ENCODE peak calls at places on chromosomes 5 and 9, in ten cellular contexts. E is ovary, A is omental fat pad, M is MM.1S, C is WTC11, O is tibial artery, U is choroid plexus epithelial cell, H is IMR-90, P is GM23338, G is K562. Q is an unnamed sample.

GRCh38 chr5:151469386-151469785 is 22.0 kb downstream of the SLC36A1 start:
- DNase-seq in E (no peak), H (peak), P (no peak), O (no peak), G (no peak), M (no peak), A (no peak), U (peak), C (no peak), Q (no peak)

GRCh38 chr5:72817076-72817476 is 615 bp downstream of the TNPO1 start:
- DNase-seq in M (peak), C (no peak), A (no peak), H (peak), P (peak), E (peak), G (peak), O (peak), U (peak), Q (no peak)

GRCh38 chr5:127406326-127407121 is 110.9 kb upstream of the PRRC1 start:
- DNase-seq in A (no peak), H (no peak), G (no peak), P (peak), O (no peak), U (no peak), C (no peak), M (no peak), E (no peak), Q (no peak)

GRCh38 chr5:140131967-140132409 is 6.3 kb downstream of the IGIP start:
- DNase-seq in U (peak), A (no peak), P (no peak), C (no peak), H (peak), M (no peak), G (no peak), E (no peak), O (no peak), Q (no peak)

GRCh38 chr5:169914766-169915165 is 65.5 kb downstream of the INSYN2B start:
- DNase-seq in C (peak), E (peak), G (no peak), O (no peak), U (peak), P (peak), M (no peak), A (no peak), H (peak), Q (no peak)

GRCh38 chr5:113061851-113062631 is 85.4 kb downstream of the DCP2 start:
- DNase-seq in H (peak), G (no peak), E (no peak), U (peak), P (no peak), O (no peak), M (peak), C (no peak), A (no peak), Q (no peak)

GRCh38 chr5:89606901-89607554 is 724.0 kb upstream of the MEF2C start:
- DNase-seq in A (no peak), U (no peak), M (peak), H (no peak), E (no peak), C (no peak), P (peak), G (no peak), O (no peak), Q (no peak)

GRCh38 chr5:167442922-167443321 is 848.5 kb upstream of the WWC1 start:
- DNase-seq in G (no peak), A (no peak), O (no peak), H (no peak), U (peak), P (no peak), E (no peak), M (no peak), C (no peak), Q (no peak)

GRCh38 chr5:60743511-60744314 is 43.7 kb upstream of the DEPDC1B start:
- DNase-seq in G (no peak), O (no peak), M (no peak), A (no peak), E (no peak), U (no peak), H (no peak), P (no peak), C (no peak), Q (no peak)

GRCh38 chr9:93520523-93520922 is 55.9 kb upstream of the PHF2 start:
- DNase-seq in U (peak), C (no peak), H (no peak), P (no peak), M (no peak), G (no peak), A (no peak), E (no peak), O (no peak), Q (no peak)

GRCh38 chr5:154505567-154505966 is 27.5 kb upstream of the HAND1 start:
- DNase-seq in A (no peak), O (no peak), M (no peak), G (no peak), P (peak), H (no peak), E (no peak), C (peak), U (no peak), Q (no peak)

GRCh38 chr5:65086234-65086886 is 317.6 kb downstream of the CWC27 start:
- DNase-seq in H (peak), O (no peak), E (no peak), G (no peak), C (no peak), A (no peak), U (no peak), P (no peak), M (no peak), Q (no peak)

GRCh38 chr5:159257629-159258283 is 5.3 kb upstream of the UBLCP1 start:
- DNase-seq in E (no peak), H (no peak), U (no peak), A (no peak), M (no peak), O (no peak), G (no peak), P (peak), C (no peak), Q (no peak)

GRCh38 chr9:69471433-69471832 is 146.4 kb downstream of the ENTREP1 start:
- DNase-seq in C (no peak), H (peak), G (no peak), E (no peak), A (no peak), M (no peak), U (peak), O (no peak), P (no peak), Q (no peak)

GRCh38 chr5:78672154-78672553 is 23.6 kb upstream of the LHFPL2 start:
- DNase-seq in A (no peak), O (no peak), C (no peak), H (no peak), M (no peak), E (no peak), P (no peak), U (no peak), G (no peak), Q (no peak)

DNA sequence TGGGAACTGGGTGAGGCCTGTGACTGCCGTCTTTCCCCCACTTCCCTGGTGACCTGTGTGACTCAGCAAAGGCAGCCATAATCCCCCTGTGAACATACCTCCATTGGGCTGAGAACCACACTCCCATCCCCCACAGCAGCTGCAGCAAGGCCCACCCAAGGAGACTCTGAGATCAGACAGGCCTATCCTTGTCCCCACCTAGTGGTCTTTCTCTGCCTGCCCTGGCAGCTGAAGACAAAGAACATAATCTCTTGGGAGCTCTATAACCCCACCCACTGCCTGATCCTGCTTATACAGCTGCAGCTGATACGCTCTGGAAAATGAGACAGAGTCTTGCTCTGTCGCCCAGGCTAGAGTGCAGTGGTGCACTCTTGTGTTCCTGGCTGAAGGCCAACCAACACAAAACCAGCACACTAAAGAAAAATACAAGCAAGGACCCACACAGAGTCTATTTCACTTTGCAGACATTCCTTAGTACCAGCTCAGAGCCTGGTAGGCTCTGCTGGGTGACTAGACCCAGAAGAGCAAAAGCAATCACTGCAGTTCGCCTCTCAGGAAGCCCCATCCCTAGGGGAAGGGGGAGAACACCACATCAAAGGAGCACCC is 106.7 kb downstream of the MCTP1 start:
- DNase-seq in G (peak), M (no peak), A (no peak), O (no peak), C (peak), H (no peak), E (no peak), P (peak), U (peak), Q (no peak)
- TF ChIP-seq CTCF in G (peak), M (no peak), A (no peak), O (no peak), C (no peak), H (no peak), E (no peak), P (peak), U (peak), Q (no peak)

GRCh38 chr9:133932176-133932575 is 59.9 kb downstream of the VAV2 start:
- DNase-seq in U (peak), A (no peak), O (no peak), M (no peak), G (no peak), H (no peak), C (no peak), P (no peak), E (peak), Q (no peak)

GRCh38 chr9:133934512-133935221 is 57.5 kb downstream of the VAV2 start:
- DNase-seq in E (no peak), G (no peak), A (no peak), M (no peak), P (no peak), U (no peak), H (no peak), C (no peak), O (peak), Q (no peak)

GRCh38 chr9:133933426-133934026 is 58.6 kb downstream of the VAV2 start:
- DNase-seq in U (no peak), M (no peak), H (no peak), P (no peak), O (no peak), C (no peak), G (no peak), A (no peak), E (no peak), Q (no peak)

GRCh38 chr9:133931059-133931458 is 61.1 kb downstream of the VAV2 start:
- DNase-seq in E (no peak), G (no peak), C (no peak), M (no peak), O (no peak), A (no peak), U (no peak), H (no peak), P (no peak), Q (no peak)

GRCh38 chr9:133932633-133933032 is 59.5 kb downstream of the VAV2 start:
- DNase-seq in G (no peak), P (no peak), H (no peak), U (no peak), A (no peak), M (no peak), E (no peak), O (no peak), C (no peak), Q (no peak)
- TF ChIP-seq CTCF in G (no peak), P (no peak), H (no peak), U (no peak), A (no peak), M (no peak), E (no peak), O (no peak), C (no peak), Q (no peak)

DNA sequence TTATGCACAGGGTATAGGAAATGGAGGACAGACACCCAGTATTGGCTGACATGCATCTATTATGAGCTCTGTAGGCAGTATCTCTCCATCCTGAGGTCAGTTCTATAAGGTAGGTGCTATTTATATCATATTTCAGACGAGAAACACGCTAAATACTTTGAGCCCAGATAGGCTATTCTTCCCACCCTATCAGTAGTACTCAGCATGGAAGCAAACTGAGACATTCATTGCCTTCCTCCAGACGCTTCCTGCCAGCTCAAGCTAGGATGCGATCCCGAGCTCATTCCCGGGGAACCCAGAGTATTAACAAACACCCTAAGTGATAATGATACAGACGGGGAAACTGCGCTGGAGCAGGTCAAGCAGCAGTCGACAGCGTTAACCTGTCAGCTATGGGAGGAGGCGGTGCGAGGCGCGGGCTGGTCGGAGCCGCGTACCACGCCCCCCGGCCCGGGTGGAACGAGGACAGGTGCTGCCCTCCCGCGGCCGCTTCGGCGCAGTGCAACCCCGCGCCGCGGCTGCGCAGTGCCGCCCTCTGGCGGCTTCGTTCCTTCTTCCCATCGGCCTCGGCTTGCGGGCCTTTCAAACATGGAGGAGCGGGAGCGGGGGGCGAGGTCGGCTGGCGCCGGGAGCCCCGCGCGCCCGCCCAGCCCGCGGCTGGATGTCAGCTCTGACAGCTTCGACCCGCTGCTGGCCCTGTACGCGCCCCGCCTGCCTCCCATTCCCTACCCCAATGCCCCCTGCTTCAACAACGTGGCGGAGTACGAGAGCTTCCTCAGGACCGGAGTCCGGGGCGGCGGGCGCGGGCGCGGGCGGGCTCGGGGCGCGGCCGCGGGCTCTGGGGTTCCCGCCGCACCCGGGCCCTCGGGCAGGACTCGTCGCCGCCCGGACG is at the start of gene LSM11:
- DNase-seq in U (peak), O (peak), C (peak), E (peak), A (peak), H (peak), M (peak), G (peak), P (peak), Q (peak)
- TF ChIP-seq CTCF in U (peak), O (peak), C (peak), E (peak), A (peak), H (peak), M (peak), G (peak), P (peak), Q (peak)

GRCh38 chr9:36110434-36110833 is 26.1 kb upstream of the GLIPR2 start:
- DNase-seq in E (no peak), O (no peak), C (no peak), G (no peak), U (peak), M (no peak), P (no peak), A (no peak), H (no peak), Q (no peak)
- TF ChIP-seq CTCF in E (no peak), O (no peak), C (no peak), G (no peak), U (peak), M (peak), P (peak), A (no peak), H (no peak), Q (no peak)

GRCh38 chr5:16453609-16454008 is 12.0 kb downstream of the ZNF622 start:
- DNase-seq in G (no peak), U (no peak), C (no peak), P (peak), O (no peak), M (no peak), E (no peak), A (no peak), H (no peak), Q (no peak)
- TF ChIP-seq CTCF in G (no peak), U (peak), C (no peak), P (peak), O (no peak), M (no peak), E (no peak), A (no peak), H (no peak), Q (no peak)

GRCh38 chr9:26863074-26863473 is 29.5 kb downstream of the CAAP1 start:
- DNase-seq in G (no peak), M (no peak), H (peak), O (no peak), U (peak), A (no peak), C (no peak), E (no peak), P (peak), Q (no peak)
- TF ChIP-seq CTCF in G (no peak), M (no peak), H (peak), O (peak), U (peak), A (no peak), C (no peak), E (no peak), P (peak), Q (peak)